ENCODE peak calls at places on chromosome 17, in five cellular contexts. G, F, H, Z and E are unnamed samples.

GRCh38 chr17:28563475-28563874 is 7.8 kb downstream of the PIGS start:
- DNase-seq in F (no peak), H (peak; percentile 74), G (no peak), Z (no peak), E (no peak)

GRCh38 chr17:69951058-69951457 is 124.0 kb upstream of the KCNJ16 start:
- DNase-seq in H (no peak), Z (no peak), G (no peak), F (no peak), E (no peak)

GRCh38 chr17:60077672-60078519 is 825 bp downstream of the HEATR6 start:
- DNase-seq in G (no peak), Z (no peak), F (no peak), H (no peak), E (no peak)

GRCh38 chr17:53017227-53017626 is 805.5 kb upstream of the KIF2B start:
- DNase-seq in Z (no peak), G (no peak), H (no peak), F (no peak), E (no peak)

GRCh38 chr17:68480885-68481284 is 23.6 kb upstream of the WIPI1 start:
- DNase-seq in G (no peak), F (no peak), Z (no peak), H (no peak), E (no peak)

GRCh38 chr17:2705888-2706795 is 5.4 kb downstream of the CLUH start:
- DNase-seq in G (peak; percentile 48), H (no peak), Z (no peak), F (peak; percentile 45), E (peak; percentile 4)

GRCh38 chr17:82938486-82939212 is 98.8 kb upstream of the ZNF750 start:
- DNase-seq in G (no peak), F (peak; percentile 28), Z (no peak), H (no peak), E (peak; percentile 31)

GRCh38 chr17:63611354-63611753 is 10.7 kb downstream of the TACO1 start:
- DNase-seq in H (no peak), F (no peak), G (no peak), Z (no peak), E (no peak)

GRCh38 chr17:17228521-17229279 is 8.3 kb downstream of the FLCN start:
- DNase-seq in F (no peak), Z (no peak), H (no peak), G (no peak), E (no peak)

GRCh38 chr17:63445571-63446217 is 412 bp downstream of the CYB561 start:
- DNase-seq in F (peak; percentile 58), Z (peak; percentile 62), H (peak; percentile 74), G (no peak), E (peak; percentile 73)

GRCh38 chr17:58316260-58316960 is 12.2 kb downstream of the TSPOAP1 start:
- DNase-seq in Z (no peak), G (peak; percentile 34), F (no peak), H (no peak), E (no peak)

GRCh38 chr17:38897671-38898290 is 27.6 kb upstream of the LASP1NB start:
- DNase-seq in H (no peak), F (no peak), Z (peak; percentile 18), G (no peak), E (no peak)

GRCh38 chr17:31211352-31212012 is 85.6 kb downstream of the OMG start:
- DNase-seq in Z (no peak), H (no peak), G (no peak), F (no peak), E (no peak)

GRCh38 chr17:18961634-18962493 is 9.9 kb downstream of the SLC5A10 start:
- DNase-seq in F (no peak), Z (no peak), H (no peak), G (no peak), E (peak; percentile 52)

GRCh38 chr17:69961488-69962145 is 113.4 kb upstream of the KCNJ16 start:
- DNase-seq in G (no peak), F (no peak), Z (peak; percentile 8), H (no peak), E (no peak)

GRCh38 chr17:55093358-55093757 is 124.8 kb downstream of the STXBP4 start:
- DNase-seq in G (no peak), F (no peak), H (no peak), Z (no peak), E (no peak)

GRCh38 chr17:82752371-82753200 is 721 bp downstream of the TBCD start:
- DNase-seq in F (peak; percentile 56), Z (peak; percentile 39), G (peak; percentile 76), H (peak; percentile 52), E (peak; percentile 72)

GRCh38 chr17:50602514-50603235 is 32.0 kb upstream of the ABCC3 start:
- DNase-seq in G (no peak), Z (no peak), H (no peak), F (no peak), E (no peak)

GRCh38 chr17:4469552-4469951 is 29.1 kb upstream of the SPNS2 start:
- DNase-seq in H (no peak), F (no peak), G (no peak), Z (no peak), E (no peak)

GRCh38 chr17:56835259-56835575 is 1.3 kb downstream of the DGKE start:
- DNase-seq in F (no peak), G (no peak), H (no peak), Z (no peak), E (no peak)

GRCh38 chr17:48052956-48053757 is 5.0 kb downstream of the NFE2L1 start:
- DNase-seq in G (no peak), H (peak; percentile 76), F (peak; percentile 59), Z (peak; percentile 57), E (peak; percentile 91)

GRCh38 chr17:8072727-8073461 is 14.6 kb downstream of the ALOX12B start:
- DNase-seq in G (no peak), Z (no peak), F (peak; percentile 49), H (no peak), E (no peak)

GRCh38 chr17:46081018-46081320 is 81.9 kb downstream of the STH start:
- DNase-seq in H (no peak), Z (no peak), G (no peak), F (no peak), E (no peak)
- H3K4me1 ChIP-seq in H (peaks cover 45% of the 10 kb centered on the region), Z (peaks cover 15% of the 10 kb centered on the region), G (peaks cover 11% of the 10 kb centered on the region), F (peaks cover 25% of the 10 kb centered on the region), E (no peaks in the 10 kb centered on the region)

GRCh38 chr17:74240637-74241036 is 27.3 kb downstream of the TTYH2 start:
- DNase-seq in H (no peak), G (no peak), Z (no peak), F (no peak), E (peak; percentile 68)

GRCh38 chr17:74241434-74241833 is 28.1 kb downstream of the TTYH2 start:
- DNase-seq in F (peak; percentile 62), H (no peak), G (no peak), Z (no peak), E (no peak)

GRCh38 chr17:74243013-74243755 is 29.8 kb downstream of the TTYH2 start:
- DNase-seq in H (no peak), F (no peak), Z (no peak), G (no peak), E (peak; percentile 83)

GRCh38 chr17:74244128-74244527 is 29.9 kb upstream of the DNAI2 start:
- DNase-seq in F (no peak), Z (no peak), G (no peak), H (no peak), E (no peak)

GRCh38 chr17:74241847-74242246 is 28.5 kb downstream of the TTYH2 start:
- DNase-seq in Z (no peak), H (no peak), F (no peak), G (no peak), E (no peak)
- H3K27me3 ChIP-seq in Z (no peaks in the 10 kb centered on the region), H (no peaks in the 10 kb centered on the region), F (no peaks in the 10 kb centered on the region), G (no peaks in the 10 kb centered on the region), E (no peaks in the 10 kb centered on the region)

GRCh38 chr17:44558349-44559287 is 1.3 kb downstream of the FZD2 start:
- DNase-seq in G (no peak), Z (no peak), H (peak; percentile 40), F (peak; percentile 49), E (no peak)
- H3K4me3 ChIP-seq in G (peak overlapping the region; percentile 64), Z (no peak overlapping the region), H (peak overlapping the region; percentile 49), F (peak overlapping the region; percentile 71), E (no peak overlapping the region)

DNA sequence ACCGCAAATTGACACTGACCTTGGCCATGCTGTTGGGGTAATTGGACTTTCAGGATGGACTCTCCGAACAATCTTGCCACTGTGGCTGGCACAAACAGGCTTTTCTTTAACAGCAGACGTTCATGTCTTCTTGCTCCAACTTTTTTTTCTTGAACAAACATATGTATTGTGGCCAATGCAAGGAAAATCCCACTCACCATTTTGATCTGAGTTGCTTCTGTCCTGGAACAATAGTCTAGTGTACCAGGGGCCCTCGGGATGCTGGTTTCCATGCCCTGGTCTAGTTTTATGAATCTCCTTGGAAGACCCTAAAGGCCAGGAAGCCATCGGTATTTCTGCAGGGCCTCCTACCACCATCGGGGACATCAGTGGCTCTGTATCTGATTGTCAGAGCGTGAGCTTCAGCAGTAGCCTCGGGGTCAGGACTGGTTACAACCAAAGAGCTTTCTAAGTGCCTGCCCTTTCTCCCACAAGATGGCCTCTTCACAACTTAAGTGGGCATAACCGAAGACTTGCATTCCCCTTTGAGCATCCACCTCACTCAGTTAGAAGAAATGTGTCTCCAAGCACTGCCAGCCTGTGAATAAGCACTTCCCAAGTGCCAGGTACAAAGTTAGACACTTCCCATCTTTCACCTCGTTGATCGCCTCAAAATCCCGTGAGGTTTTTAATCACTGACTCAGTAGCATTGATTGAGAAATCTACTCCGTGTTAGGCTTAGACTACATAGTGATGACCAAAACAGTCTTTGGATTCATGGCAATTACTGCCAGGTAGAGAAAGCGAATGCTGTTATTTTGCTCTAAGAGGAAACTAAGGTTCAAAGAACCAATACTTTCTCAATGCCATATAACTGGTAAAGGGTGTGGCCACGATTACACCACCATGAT is 87.0 kb upstream of the TBX2 start:
- DNase-seq in Z (no peak), G (no peak), H (peak; percentile 42), F (no peak), E (no peak)
- H3K4me1 ChIP-seq in Z (peaks cover 6% of the 10 kb centered on the region), G (peaks cover 23% of the 10 kb centered on the region), H (peaks cover 57% of the 10 kb centered on the region), F (peaks cover 17% of the 10 kb centered on the region), E (peaks cover 10% of the 10 kb centered on the region)

GRCh38 chr17:36941265-36942021 is 4.2 kb downstream of the LHX1 start:
- DNase-seq in H (no peak), Z (no peak), F (no peak), G (no peak), E (no peak)
- H3K27me3 ChIP-seq in H (peaks cover 100% of the 10 kb centered on the region), Z (peaks cover 100% of the 10 kb centered on the region), F (peaks cover 100% of the 10 kb centered on the region), G (peaks cover 99% of the 10 kb centered on the region), E (no peaks in the 10 kb centered on the region)